ENCODE peak calls at places on chromosomes 1 and 21, in five cellular contexts. J is transverse colon, C is renal cortical epithelial cell, D is HuH-7, H is ureter. Y is an unnamed sample.

GRCh38 chr1:213751064-213751397 is 236.7 kb upstream of the PROX1 start:
- DNase-seq in J (no peak), C (no peak), D (no peak), H (no peak), Y (no peak)

GRCh38 chr1:1858382-1859086 is 32.4 kb downstream of the GNB1 start:
- DNase-seq in J (peak), C (peak), D (peak), H (peak), Y (peak)

GRCh38 chr1:47442202-47442601 is 4.4 kb downstream of the FOXD2 start:
- DNase-seq in J (no peak), C (no peak), D (no peak), H (no peak), Y (no peak)

GRCh38 chr1:18928406-18928805 is 26.1 kb upstream of the ALDH4A1 start:
- DNase-seq in J (no peak), C (no peak), D (no peak), H (no peak), Y (no peak)

GRCh38 chr21:35614412-35614901 is 445.9 kb downstream of the SETD4 start:
- DNase-seq in J (no peak), C (peak), D (no peak), H (no peak), Y (no peak)

GRCh38 chr21:15000076-15000475 is 64.7 kb downstream of the NRIP1 start:
- DNase-seq in J (no peak), C (peak), D (no peak), H (no peak), Y (no peak)

GRCh38 chr21:28903448-28903847 is 89.2 kb downstream of the LTN1 start:
- DNase-seq in J (no peak), C (no peak), D (no peak), H (no peak), Y (no peak)

GRCh38 chr1:215201301-215201700 is 118.8 kb downstream of the KCNK2 start:
- DNase-seq in J (no peak), C (no peak), D (no peak), H (no peak), Y (no peak)

GRCh38 chr1:188363943-188364342 is 1535.2 kb downstream of the PLA2G4A start:
- DNase-seq in J (no peak), C (no peak), D (no peak), H (no peak), Y (no peak)

GRCh38 chr1:41783189-41783639 is 135.5 kb downstream of the HIVEP3 start:
- DNase-seq in J (no peak), C (peak), D (no peak), H (no peak), Y (no peak)

GRCh38 chr1:199272690-199273089 is 633.9 kb downstream of the PTPRC start:
- DNase-seq in J (no peak), C (peak), D (no peak), H (no peak), Y (no peak)

GRCh38 chr1:232988572-232989040 is 38.2 kb downstream of the NTPCR start:
- DNase-seq in J (no peak), C (peak), D (no peak), H (no peak), Y (no peak)

GRCh38 chr1:24870551-24871195 is 59.4 kb downstream of the RUNX3 start:
- DNase-seq in J (no peak), C (no peak), D (no peak), H (no peak), Y (peak)

GRCh38 chr1:159879977-159880376 is 17.5 kb upstream of the VSIG8 start:
- DNase-seq in J (no peak), C (peak), D (no peak), H (no peak), Y (no peak)

GRCh38 chr1:26820784-26821269 is 5.7 kb upstream of the ZDHHC18 start:
- DNase-seq in J (peak), C (no peak), D (peak), H (no peak), Y (no peak)

Y was measured in left lobe of liver.